ENCODE peak calls at places on chromosomes 2 and 18, in four cellular contexts. G is esophagus squamous epithelium, I is transverse colon, U is HCT116. P is an unnamed sample.

GRCh38 chr2:9742601-9743000 is 100.7 kb upstream of the TAF1B start:
- DNase-seq in I (no peak), G (no peak), U (no peak), P (no peak)

GRCh38 chr18:8177330-8178016 is 431.8 kb upstream of the RAB12 start:
- DNase-seq in I (no peak), U (no peak), G (no peak), P (peak; percentile 70)

GRCh38 chr2:65913914-65914786 is 481.8 kb upstream of the SPRED2 start:
- DNase-seq in G (no peak), U (no peak), I (no peak), P (no peak)

GRCh38 chr2:119197125-119197403 is 26.6 kb upstream of the STEAP3 start:
- DNase-seq in G (no peak), U (no peak), I (no peak), P (no peak)

GRCh38 chr2:134549104-134549503 is 169.7 kb downstream of the TMEM163 start:
- DNase-seq in I (no peak), G (no peak), U (no peak), P (no peak)

GRCh38 chr2:216551234-216551633 is 52.6 kb downstream of the RPL37A start:
- DNase-seq in I (peak; percentile 51), U (no peak), G (no peak), P (no peak)

GRCh38 chr2:144096531-144096930 is 423.4 kb downstream of the ZEB2 start:
- DNase-seq in G (no peak), U (no peak), I (no peak), P (no peak)

GRCh38 chr2:159051656-159052055 is 83.2 kb downstream of the TANC1 start:
- DNase-seq in U (no peak), G (no peak), I (no peak), P (no peak)

DNA sequence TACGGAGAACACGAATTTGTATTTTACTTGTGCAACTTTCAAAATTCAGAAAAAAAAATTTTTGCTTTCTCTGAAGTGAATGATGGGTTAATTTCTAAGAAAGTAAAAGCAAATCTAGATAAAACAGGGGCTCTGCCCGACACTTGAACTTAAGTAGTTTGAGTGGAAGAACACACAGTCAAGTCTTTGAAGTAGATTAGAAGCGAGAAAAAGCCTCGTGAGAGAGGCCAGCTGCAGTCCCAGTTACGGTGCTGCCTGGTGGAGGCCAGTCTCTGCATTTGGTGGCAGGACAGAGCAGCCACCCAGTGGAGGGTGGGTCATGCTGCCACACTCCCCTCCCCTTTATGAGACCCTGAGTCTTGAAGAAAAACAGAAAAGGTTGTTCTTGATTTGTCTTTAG is 81.7 kb downstream of the INPP5D start:
- DNase-seq in U (no peak), I (no peak), G (no peak), P (no peak)
- TF ChIP-seq POLR2A in U (no peak), I (no peak), G (no peak), P (no peak)

DNA sequence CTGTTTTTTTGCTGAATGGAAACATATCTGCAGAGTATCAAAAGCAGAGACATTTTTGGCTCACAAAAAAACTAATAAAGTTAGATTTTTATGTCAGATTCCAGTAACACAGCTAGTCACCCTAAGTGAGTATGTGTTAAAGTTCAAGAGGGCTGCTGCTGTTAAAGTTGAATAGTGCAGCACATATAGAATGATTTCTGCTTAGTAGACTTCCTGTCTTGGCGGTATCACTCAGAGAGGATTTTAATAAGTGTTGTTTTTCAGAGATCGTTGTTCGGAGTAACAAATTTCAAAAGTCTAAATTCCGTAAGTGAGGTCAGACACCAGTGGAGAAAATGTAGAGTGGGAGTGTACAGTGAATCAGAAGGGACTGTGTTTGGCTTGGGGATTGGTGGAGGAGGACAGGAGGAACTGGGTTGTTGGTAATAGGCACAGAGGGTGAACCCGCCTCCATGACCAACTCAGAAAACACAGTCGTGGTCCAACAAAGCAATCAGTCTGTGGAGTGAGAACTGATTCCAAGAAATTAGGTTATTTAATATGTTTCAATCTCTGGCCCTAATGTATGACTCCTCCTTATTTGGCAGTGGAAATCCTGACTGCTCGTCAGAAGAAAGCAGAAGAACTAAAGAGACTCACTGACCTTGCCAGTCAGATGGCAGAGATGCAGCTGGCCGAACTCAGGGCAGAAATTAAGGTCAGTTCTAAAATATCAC is 43.0 kb downstream of the KCTD18 start:
- DNase-seq in G (no peak), U (no peak), I (no peak), P (no peak)
- TF ChIP-seq POLR2A in G (no peak), U (no peak), I (no peak), P (no peak)

DNA sequence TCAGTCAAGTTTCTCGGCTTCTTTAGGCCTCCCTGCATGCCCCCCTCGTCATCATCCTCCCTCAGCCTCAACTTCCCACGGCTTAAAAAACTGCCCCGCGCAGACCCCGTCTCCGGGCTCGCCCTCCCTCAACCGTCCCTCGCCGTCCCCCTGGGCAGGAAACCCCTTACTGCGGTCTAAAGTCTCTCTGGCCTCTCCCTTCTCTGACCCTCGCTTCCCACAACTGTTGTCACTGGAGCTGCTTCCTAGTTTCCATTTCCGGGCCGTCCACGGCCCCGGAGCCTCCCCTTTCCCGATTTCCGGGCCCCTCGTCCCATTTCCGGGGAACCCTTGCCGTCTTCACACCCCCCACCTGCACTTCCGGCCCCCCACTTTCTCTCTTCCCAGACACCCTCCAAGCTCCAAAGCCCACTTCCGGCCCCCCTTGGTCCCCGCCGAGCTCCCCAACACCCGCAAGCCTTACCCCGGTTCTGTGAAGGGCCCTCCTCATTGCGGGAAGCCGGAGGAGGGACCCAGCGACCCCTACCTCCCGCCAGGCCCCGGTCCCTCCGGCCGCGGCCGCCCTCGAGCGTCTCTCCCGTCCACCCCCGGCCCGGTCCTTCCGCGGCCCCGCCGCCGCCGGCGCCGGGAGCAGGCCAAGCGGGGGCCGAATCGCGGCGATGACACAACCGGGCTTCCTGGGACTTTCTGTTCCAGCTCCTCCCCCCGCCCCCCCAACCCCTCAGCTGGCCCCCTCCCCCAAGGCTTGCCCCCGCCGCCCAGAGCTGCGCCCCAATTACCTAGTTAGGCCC is 513 bp downstream of the TRIP12 start:
- DNase-seq in G (peak; percentile 20), U (peak; percentile 22), I (peak; percentile 75), P (peak; percentile 74)
- TF ChIP-seq POLR2A in G (no peak), U (no peak), I (peak; percentile 34), P (no peak)

GRCh38 chr18:2657788-2658458 is 2.4 kb downstream of the SMCHD1 start:
- DNase-seq in U (peak; percentile 45), G (no peak), I (no peak), P (no peak)
- TF ChIP-seq POLR2A in U (no peak), G (no peak), I (peak; percentile 42), P (no peak)

DNA sequence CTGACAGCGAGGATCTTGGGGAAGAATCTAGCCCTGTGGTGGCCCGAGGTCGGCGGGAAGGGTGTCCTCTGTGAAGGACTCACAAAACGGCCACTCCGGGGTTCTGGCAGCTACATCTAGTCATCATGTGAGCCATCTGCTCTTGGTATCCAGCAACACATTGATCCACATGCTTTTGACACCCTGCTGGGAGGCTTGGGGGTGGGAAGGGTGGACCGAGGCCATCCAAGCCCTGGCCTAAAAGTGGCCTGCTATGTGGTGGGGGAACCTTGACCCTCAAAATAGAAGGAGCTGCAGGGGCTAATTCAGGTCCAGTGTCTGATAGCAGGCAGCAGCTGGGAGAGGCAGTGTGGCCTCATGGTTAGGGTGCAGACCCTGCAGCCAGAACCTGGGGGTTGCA is 145.7 kb downstream of the CELF4 start:
- DNase-seq in G (no peak), I (no peak), U (no peak), P (no peak)
- TF ChIP-seq POLR2A in G (no peak), I (no peak), U (no peak), P (no peak)

GRCh38 chr18:10949655-10950054 is 199.7 kb downstream of the PIEZO2 start:
- DNase-seq in U (no peak), G (no peak), I (no peak), P (no peak)

GRCh38 chr18:10948421-10948820 is 200.9 kb downstream of the PIEZO2 start:
- DNase-seq in U (no peak), I (no peak), G (no peak), P (no peak)

GRCh38 chr18:10950876-10951630 is 198.3 kb downstream of the PIEZO2 start:
- DNase-seq in I (no peak), G (no peak), U (no peak), P (no peak)

GRCh38 chr18:10951631-10952544 is 197.5 kb downstream of the PIEZO2 start:
- DNase-seq in I (no peak), U (no peak), G (no peak), P (no peak)

DNA sequence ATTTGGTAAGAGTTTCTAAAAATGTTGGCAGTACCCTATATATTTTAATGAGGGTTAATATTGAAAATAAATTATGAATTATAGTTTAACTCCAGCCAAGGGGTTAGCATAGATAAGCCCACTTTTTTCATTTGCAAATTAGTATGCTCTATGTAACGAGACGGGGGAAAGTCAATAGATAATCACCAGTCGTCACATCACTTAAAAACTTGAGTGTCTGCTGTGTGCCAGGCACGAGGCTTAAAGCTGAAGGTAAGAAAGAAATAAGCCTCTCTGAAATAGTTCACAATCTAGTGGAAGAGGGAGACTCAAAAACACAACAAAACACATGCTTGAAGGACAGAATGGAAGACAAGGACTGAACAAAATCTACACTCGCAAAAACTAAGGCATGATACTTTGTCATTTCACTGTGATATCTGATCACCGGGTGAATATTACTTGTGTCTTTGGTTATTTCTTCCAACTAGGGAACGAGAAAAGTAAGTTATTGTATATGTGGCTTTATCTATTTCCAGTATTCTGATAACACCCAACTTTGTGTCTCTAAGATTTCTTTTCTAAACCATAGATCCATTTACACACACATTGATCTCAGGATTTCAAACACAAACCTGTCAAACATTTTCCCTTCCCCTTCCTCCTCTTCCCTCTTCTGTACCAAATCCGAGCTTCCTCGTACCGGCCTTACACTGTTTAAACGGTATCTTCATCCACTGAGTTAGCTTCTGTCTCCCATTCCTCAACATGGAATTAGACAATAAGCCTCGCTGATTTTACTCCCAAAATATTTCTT is 199.1 kb downstream of the PIEZO2 start:
- DNase-seq in U (no peak), I (no peak), G (no peak), P (no peak)
- TF ChIP-seq POLR2A in U (no peak), I (no peak), G (no peak), P (no peak)

DNA sequence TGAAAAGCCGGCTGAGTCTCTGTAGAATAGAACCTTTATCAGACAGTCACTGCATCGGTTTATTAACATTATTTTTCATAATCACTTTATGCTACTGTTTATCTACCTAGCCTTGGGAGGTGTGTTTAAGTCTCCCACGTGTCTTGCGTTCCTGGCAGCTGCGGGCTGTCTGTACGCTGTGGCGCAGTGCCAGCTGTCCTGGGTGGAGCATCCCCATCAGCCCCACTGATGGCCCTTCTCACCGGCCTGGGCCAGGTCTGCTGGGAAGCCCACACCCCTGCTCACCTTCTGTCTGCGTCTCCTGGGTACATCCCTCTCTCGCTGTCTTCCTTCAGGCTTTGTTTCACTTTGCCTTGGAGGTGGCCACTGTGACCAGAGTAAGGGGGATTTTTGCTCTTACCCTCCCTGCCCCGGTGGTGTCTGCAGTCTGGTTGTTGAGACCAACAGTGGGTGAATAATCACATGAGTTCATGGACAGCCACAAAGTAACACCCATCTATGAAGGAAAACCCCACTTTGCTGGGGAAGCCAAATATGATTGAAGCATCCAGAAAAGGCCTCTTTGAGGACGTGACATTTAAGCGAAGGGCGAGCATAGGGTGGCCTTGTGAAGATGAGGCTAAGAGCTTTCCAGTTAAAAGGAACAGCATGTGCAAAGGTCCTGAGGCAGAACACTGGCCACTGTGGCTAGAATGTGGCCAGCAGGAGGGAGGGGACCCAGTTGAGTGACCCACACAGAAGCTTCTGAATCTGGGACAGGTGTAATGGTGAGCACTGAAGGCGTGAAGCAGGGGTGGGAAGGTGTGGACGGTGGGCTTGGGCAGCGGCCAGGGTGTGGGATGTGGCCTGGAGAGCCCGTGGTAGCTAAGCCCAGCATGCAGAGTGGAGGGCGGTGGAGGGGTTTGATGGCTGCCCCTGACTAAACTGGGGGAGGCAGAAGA is 41.7 kb downstream of the RAMP1 start:
- DNase-seq in U (no peak), G (no peak), I (no peak), P (no peak)
- TF ChIP-seq POLR2A in U (no peak), G (no peak), I (no peak), P (no peak)